ENCODE peak calls at places on chromosome 12, in eight cellular contexts. N is GM23248; F is heart left ventricle; C is tibial artery; S is CD4-positive, alpha-beta memory T cell; B is OCI-LY7; P is tibial nerve; E is pancreas. Y is an unnamed sample.

GRCh38 chr12:92297932-92298681 is 152.5 kb upstream of the BTG1 start:
- DNase-seq in P (no peak), F (no peak), E (no peak), C (no peak), S (peak; percentile 49), N (peak; percentile 94), B (peak; percentile 15), Y (no peak)

GRCh38 chr12:108826115-108826806 is 31.1 kb downstream of the SSH1 start:
- DNase-seq in F (peak; percentile 80), C (peak; percentile 89), B (no peak), S (no peak), N (peak; percentile 97), E (peak; percentile 52), P (no peak), Y (no peak)

GRCh38 chr12:98660521-98660920 is 15.4 kb downstream of the APAF1 start:
- DNase-seq in B (no peak), E (no peak), N (no peak), S (no peak), F (no peak), C (no peak), P (no peak), Y (no peak)

GRCh38 chr12:111636209-111636928 is 37.3 kb upstream of the ATXN2 start:
- DNase-seq in P (peak; percentile 39), S (no peak), B (no peak), C (peak; percentile 83), F (peak; percentile 59), N (peak; percentile 74), E (peak; percentile 20), Y (no peak)

GRCh38 chr12:110858848-110859247 is 12.1 kb downstream of the CCDC63 start:
- DNase-seq in S (no peak), B (no peak), E (no peak), P (no peak), C (no peak), F (no peak), N (peak; percentile 47), Y (no peak)

GRCh38 chr12:123973552-123974341 is 732 bp downstream of the ZNF664 start:
- DNase-seq in N (peak; percentile 56), B (peak; percentile 32), E (peak; percentile 51), C (peak; percentile 72), P (no peak), S (peak; percentile 16), F (peak; percentile 54), Y (peak; percentile 53)

GRCh38 chr12:131755305-131756113 is 44.6 kb downstream of the SFSWAP start:
- DNase-seq in F (no peak), S (peak; percentile 34), P (no peak), E (no peak), B (peak; percentile 56), N (peak; percentile 39), C (no peak), Y (peak; percentile 76)

GRCh38 chr12:122421815-122422737 is at the start of gene CLIP1:
- DNase-seq in P (peak; percentile 35), F (peak; percentile 66), C (peak; percentile 83), N (peak; percentile 88), S (peak; percentile 50), E (peak; percentile 70), B (peak; percentile 75), Y (peak; percentile 72)

GRCh38 chr12:124994435-124994975 is 1.1 kb downstream of the BRI3BP start:
- DNase-seq in S (no peak), E (peak; percentile 45), P (no peak), B (peak; percentile 84), N (no peak), F (no peak), C (no peak), Y (peak; percentile 90)

GRCh38 chr12:6960291-6961277 is 9.4 kb downstream of the PTPN6 start:
- DNase-seq in N (peak; percentile 51), S (no peak), E (peak; percentile 33), C (peak; percentile 65), P (no peak), F (no peak), B (peak; percentile 68), Y (no peak)

GRCh38 chr12:65948320-65949008 is 124.2 kb downstream of the HMGA2 start:
- DNase-seq in B (no peak), F (peak; percentile 76), E (peak; percentile 65), S (no peak), C (peak; percentile 67), N (peak; percentile 95), P (peak; percentile 52), Y (no peak)

GRCh38 chr12:123034022-123034541 is 53.6 kb downstream of the ARL6IP4 start:
- DNase-seq in C (no peak), F (no peak), S (no peak), E (no peak), P (no peak), N (no peak), B (no peak), Y (no peak)

GRCh38 chr12:115710104-115710564 is 567.4 kb downstream of the MED13L start:
- DNase-seq in E (peak; percentile 15), P (peak; percentile 14), B (no peak), C (no peak), N (peak; percentile 66), F (peak; percentile 33), S (no peak), Y (no peak)

GRCh38 chr12:64672925-64673409 is 62.7 kb downstream of the RASSF3 start:
- DNase-seq in B (peak; percentile 18), P (no peak), S (no peak), N (no peak), E (peak; percentile 56), C (no peak), F (peak; percentile 74), Y (no peak)

GRCh38 chr12:59904874-59905521 is 309.2 kb downstream of the SLC16A7 start:
- DNase-seq in N (peak; percentile 90), E (no peak), B (no peak), S (no peak), C (no peak), P (no peak), F (no peak), Y (no peak)

GRCh38 chr12:10065241-10065640 is 33.5 kb downstream of the CLEC1A start:
- DNase-seq in N (no peak), E (no peak), P (no peak), F (no peak), C (no peak), S (no peak), B (no peak), Y (no peak)

GRCh38 chr12:117054279-117054678 is 44.9 kb downstream of the TESC start:
- DNase-seq in P (no peak), B (no peak), N (no peak), F (no peak), S (no peak), E (no peak), C (no peak), Y (no peak)

GRCh38 chr12:117051380-117051779 is 47.8 kb downstream of the TESC start:
- DNase-seq in C (no peak), P (no peak), E (no peak), B (no peak), N (no peak), F (no peak), S (no peak), Y (peak; percentile 93)

GRCh38 chr12:117052386-117053049 is 46.7 kb downstream of the TESC start:
- DNase-seq in F (no peak), N (no peak), E (no peak), P (no peak), B (no peak), C (no peak), S (no peak), Y (peak; percentile 84)

GRCh38 chr12:117053050-117053400 is 46.2 kb downstream of the TESC start:
- DNase-seq in P (no peak), F (no peak), N (no peak), B (no peak), E (no peak), S (no peak), C (no peak), Y (peak; percentile 63)

DNA sequence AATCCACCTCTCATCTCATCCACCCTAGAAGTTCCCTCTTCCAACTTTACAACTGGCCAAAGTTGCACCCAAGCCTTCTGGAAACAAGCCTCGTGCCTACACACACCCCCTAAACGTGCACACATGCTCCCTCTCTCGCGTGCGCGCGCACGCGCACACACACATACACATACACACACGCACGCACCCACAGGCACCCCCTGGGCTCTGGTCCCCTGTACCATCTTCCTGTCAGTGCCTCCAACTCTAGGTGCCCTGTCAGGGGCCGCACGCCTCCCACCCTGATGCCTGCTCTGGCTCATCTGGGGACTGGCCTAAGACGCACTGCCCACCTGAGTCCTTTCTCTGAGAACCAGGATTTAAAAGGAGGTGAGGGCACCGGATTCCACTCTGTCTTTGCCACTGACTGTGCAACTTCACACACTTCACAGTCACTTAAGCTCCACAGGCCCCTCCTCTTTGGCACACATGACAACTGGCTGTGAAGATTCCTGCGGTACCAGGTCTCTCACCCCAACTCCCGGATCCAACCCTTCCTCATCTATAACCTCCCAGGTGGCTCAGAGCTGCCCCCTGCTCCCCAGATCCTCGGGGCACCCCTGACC is 45.5 kb downstream of the TESC start:
- DNase-seq in N (no peak), S (no peak), B (no peak), C (no peak), F (no peak), E (no peak), P (no peak), Y (peak; percentile 53)
- H3K36me3 ChIP-seq in N (no peaks in the 10 kb centered on the region), S (no peaks in the 10 kb centered on the region), B (no peaks in the 10 kb centered on the region), C (no peaks in the 10 kb centered on the region), F (no peaks in the 10 kb centered on the region), E (no peaks in the 10 kb centered on the region), P (no peaks in the 10 kb centered on the region), Y (peaks cover 6% of the 10 kb centered on the region)

GRCh38 chr12:51424662-51425539 is at the start of gene SLC4A8:
- DNase-seq in S (peak; percentile 62), B (peak; percentile 77), C (peak; percentile 82), F (peak; percentile 84), P (peak; percentile 24), N (peak; percentile 95), E (peak; percentile 67), Y (peak; percentile 93)
- H3K27ac ChIP-seq in S (peak within 1 kb of the TSS; percentile 8), B (no peak within 1 kb of the TSS), C (no peak within 1 kb of the TSS), F (no peak within 1 kb of the TSS), P (no peak within 1 kb of the TSS), N (peak within 1 kb of the TSS; percentile 39), E (no peak within 1 kb of the TSS), Y (no peak within 1 kb of the TSS)

GRCh38 chr12:2890388-2891239 is at the start of gene TULP3:
- DNase-seq in S (peak; percentile 98), B (peak; percentile 94), P (peak; percentile 99), E (peak; percentile 99), C (peak; percentile 99), N (peak; percentile 100), F (peak; percentile 99), Y (peak; percentile 98)

GRCh38 chr12:2891240-2892053 is 756 bp downstream of the TULP3 start:
- DNase-seq in S (no peak), P (no peak), N (peak; percentile 84), C (peak; percentile 82), E (peak; percentile 36), F (peak; percentile 52), B (peak; percentile 17), Y (peak; percentile 61)

GRCh38 chr12:2894961-2895360 is 4.3 kb downstream of the TULP3 start:
- DNase-seq in S (no peak), P (no peak), F (no peak), C (no peak), B (no peak), E (no peak), N (peak; percentile 46), Y (no peak)

GRCh38 chr12:2892246-2892645 is 1.6 kb downstream of the TULP3 start:
- DNase-seq in F (no peak), N (peak; percentile 65), S (no peak), E (no peak), B (no peak), P (no peak), C (peak; percentile 16), Y (no peak)

GRCh38 chr12:2893007-2893406 is 2.3 kb downstream of the TULP3 start:
- DNase-seq in C (peak; percentile 68), B (no peak), N (peak; percentile 93), F (no peak), P (no peak), E (no peak), S (no peak), Y (no peak)
- H3K36me3 ChIP-seq in C (no peaks in the 10 kb centered on the region), B (peaks cover 18% of the 10 kb centered on the region), N (no peaks in the 10 kb centered on the region), F (no peaks in the 10 kb centered on the region), P (no peaks in the 10 kb centered on the region), E (no peaks in the 10 kb centered on the region), S (no peaks in the 10 kb centered on the region), Y (peaks cover 3% of the 10 kb centered on the region)

GRCh38 chr12:53478865-53479264 is 20.4 kb downstream of the MAP3K12 start:
- DNase-seq in P (no peak), S (no peak), C (no peak), E (no peak), F (no peak), B (no peak), N (peak; percentile 78), Y (no peak)
- H3K27ac ChIP-seq in P (peak overlapping the region; percentile 56), S (no peak overlapping the region), C (peak overlapping the region; percentile 20), E (no peak overlapping the region), F (no peak overlapping the region), B (no peak overlapping the region), N (peak overlapping the region; percentile 71), Y (no peak overlapping the region)